ENCODE peak calls at places on chromosomes 5 and 9, in seven cellular contexts. K is endothelial cell of umbilical vein, O is brain microvascular endothelial cell, J is colonic mucosa, T is IMR-90, R is PC-3, X is body of pancreas. G is an unnamed sample.

GRCh38 chr5:891837-892389 is 688 bp downstream of the BRD9 start:
- DNase-seq in K (peak), O (no peak), J (no peak), T (peak), R (peak), X (no peak), G (no peak)

GRCh38 chr5:121271546-121271945 is 580.1 kb upstream of the FTMT start:
- DNase-seq in K (no peak), O (no peak), J (no peak), T (no peak), R (no peak), X (no peak), G (no peak)

GRCh38 chr9:113919422-113919821 is 43.3 kb downstream of the ZNF618 start:
- DNase-seq in K (no peak), O (no peak), J (no peak), T (no peak), R (no peak), X (no peak), G (no peak)

GRCh38 chr9:22142681-22143080 is 133.6 kb upstream of the CDKN2B start:
- DNase-seq in K (peak), O (peak), J (no peak), T (peak), R (peak), X (no peak), G (no peak)

GRCh38 chr9:89577363-89577762 is 27.4 kb upstream of the GADD45G start:
- DNase-seq in K (no peak), O (no peak), J (no peak), T (no peak), R (no peak), X (no peak), G (no peak)

GRCh38 chr5:76513486-76513885 is 109.7 kb downstream of the F2RL2 start:
- DNase-seq in K (no peak), O (no peak), J (no peak), T (no peak), R (no peak), X (no peak), G (no peak)

GRCh38 chr5:83577036-83577636 is 105.6 kb downstream of the VCAN start:
- DNase-seq in K (peak), O (peak), J (peak), T (peak), R (peak), X (peak), G (no peak)

GRCh38 chr9:72042928-72043327 is 17.5 kb downstream of the C9orf57 start:
- DNase-seq in K (no peak), O (no peak), J (no peak), T (no peak), R (no peak), X (no peak), G (no peak)

GRCh38 chr5:127176769-127177168 is 103.5 kb upstream of the C5orf63 start:
- DNase-seq in K (no peak), O (no peak), J (no peak), T (no peak), R (no peak), X (no peak), G (no peak)

GRCh38 chr5:93010626-93011025 is 570.4 kb downstream of the NR2F1-AS1 start:
- DNase-seq in K (no peak), O (no peak), J (no peak), T (no peak), R (no peak), X (no peak), G (no peak)

GRCh38 chr5:56516936-56517521 is 283.9 kb upstream of the ANKRD55 start:
- DNase-seq in K (peak), O (peak), J (no peak), T (peak), R (no peak), X (peak), G (no peak)

GRCh38 chr5:142384014-142384413 is 59.2 kb upstream of the SPRY4 start:
- DNase-seq in K (no peak), O (no peak), J (peak), T (no peak), R (no peak), X (no peak), G (no peak)

GRCh38 chr5:912356-913091 is 19.8 kb downstream of the TRIP13 start:
- DNase-seq in K (peak), O (peak), J (no peak), T (peak), R (peak), X (peak), G (peak)

GRCh38 chr9:33081128-33081851 is 4.8 kb upstream of the SMU1 start:
- DNase-seq in K (peak), O (peak), J (peak), T (peak), R (peak), X (peak), G (peak)

GRCh38 chr5:53031695-53032096 is 42.5 kb downstream of the ITGA2 start:
- DNase-seq in K (peak), O (peak), J (no peak), T (peak), R (peak), X (no peak), G (peak)

GRCh38 chr9:87557996-87558395 is 60.3 kb downstream of the DAPK1 start:
- DNase-seq in K (no peak), O (no peak), J (no peak), T (no peak), R (no peak), X (peak), G (no peak)

GRCh38 chr9:85001925-85002324 is 332.4 kb downstream of the NTRK2 start:
- DNase-seq in K (no peak), O (no peak), J (no peak), T (no peak), R (no peak), X (no peak), G (no peak)

GRCh38 chr9:38443181-38443580 is 18.9 kb upstream of the IGFBPL1 start:
- DNase-seq in K (peak), O (peak), J (no peak), T (peak), R (peak), X (peak), G (no peak)

GRCh38 chr9:116789097-116789496 is 102.0 kb downstream of the TRIM32 start:
- DNase-seq in K (no peak), O (no peak), J (no peak), T (no peak), R (no peak), X (no peak), G (no peak)

GRCh38 chr5:93249651-93250289 is 331.2 kb downstream of the NR2F1-AS1 start:
- DNase-seq in K (peak), O (peak), J (no peak), T (peak), R (peak), X (no peak), G (no peak)

GRCh38 chr9:96218821-96219614 is 83.0 kb downstream of the HSD17B3 start:
- DNase-seq in K (no peak), O (no peak), J (peak), T (no peak), R (no peak), X (no peak), G (no peak)

GRCh38 chr5:36876965-36877666 is 547 bp downstream of the NIPBL start:
- DNase-seq in K (peak), O (peak), J (peak), T (peak), R (peak), X (peak), G (peak)

GRCh38 chr5:138504799-138505198 is 38.2 kb downstream of the ETF1 start:
- DNase-seq in K (peak), O (no peak), J (no peak), T (no peak), R (peak), X (peak), G (no peak)

GRCh38 chr9:79129865-79130480 is 441.8 kb upstream of the TLE4 start:
- DNase-seq in K (peak), O (peak), J (peak), T (peak), R (peak), X (peak), G (peak)

GRCh38 chr5:96733771-96734498 is 71.8 kb downstream of the CAST start:
- DNase-seq in K (no peak), O (no peak), J (no peak), T (peak), R (peak), X (no peak), G (no peak)

GRCh38 chr5:65663804-65664521 is 39.1 kb downstream of the SHLD3 start:
- DNase-seq in K (peak), O (no peak), J (no peak), T (peak), R (peak), X (no peak), G (peak)

GRCh38 chr5:173329370-173330150 is 1.3 kb upstream of the STC2 start:
- DNase-seq in K (no peak), O (no peak), J (no peak), T (no peak), R (peak), X (peak), G (no peak)

GRCh38 chr5:61306531-61307195 is 25.4 kb upstream of the ZSWIM6 start:
- DNase-seq in K (no peak), O (peak), J (no peak), T (peak), R (no peak), X (no peak), G (peak)

GRCh38 chr9:82132024-82132423 is 143.5 kb downstream of the SPATA31D1 start:
- DNase-seq in K (no peak), O (no peak), J (no peak), T (no peak), R (no peak), X (no peak), G (no peak)

GRCh38 chr5:89133975-89134374 is 251.0 kb upstream of the MEF2C start:
- DNase-seq in K (no peak), O (no peak), J (no peak), T (no peak), R (no peak), X (no peak), G (no peak)

GRCh38 chr5:31809037-31809910 is 170.3 kb downstream of the PDZD2 start:
- DNase-seq in K (peak), O (peak), J (peak), T (peak), R (peak), X (peak), G (peak)

GRCh38 chr5:32916648-32917047 is 205.5 kb downstream of the NPR3 start:
- DNase-seq in K (no peak), O (peak), J (no peak), T (peak), R (peak), X (peak), G (peak)

GRCh38 chr5:7629559-7629958 is 221.4 kb downstream of the CFAP90 start:
- DNase-seq in K (no peak), O (no peak), J (no peak), T (no peak), R (no peak), X (no peak), G (no peak)

GRCh38 chr9:124786881-124787573 is 10.1 kb downstream of the OLFML2A start:
- DNase-seq in K (no peak), O (no peak), J (no peak), T (no peak), R (no peak), X (peak), G (no peak)

GRCh38 chr9:105459329-105459728 is 11.5 kb downstream of the FSD1L start:
- DNase-seq in K (no peak), O (no peak), J (no peak), T (no peak), R (no peak), X (no peak), G (no peak)

GRCh38 chr9:71725590-71726338 is 42.5 kb downstream of the CEMIP2 start:
- DNase-seq in K (peak), O (peak), J (no peak), T (peak), R (peak), X (no peak), G (peak)

GRCh38 chr5:66242050-66242449 is 98.0 kb downstream of the SREK1 start:
- DNase-seq in K (no peak), O (no peak), J (no peak), T (no peak), R (peak), X (no peak), G (no peak)

GRCh38 chr5:179310439-179311090 is 34.7 kb downstream of the ADAMTS2 start:
- DNase-seq in K (no peak), O (no peak), J (no peak), T (no peak), R (no peak), X (peak), G (no peak)

DNA sequence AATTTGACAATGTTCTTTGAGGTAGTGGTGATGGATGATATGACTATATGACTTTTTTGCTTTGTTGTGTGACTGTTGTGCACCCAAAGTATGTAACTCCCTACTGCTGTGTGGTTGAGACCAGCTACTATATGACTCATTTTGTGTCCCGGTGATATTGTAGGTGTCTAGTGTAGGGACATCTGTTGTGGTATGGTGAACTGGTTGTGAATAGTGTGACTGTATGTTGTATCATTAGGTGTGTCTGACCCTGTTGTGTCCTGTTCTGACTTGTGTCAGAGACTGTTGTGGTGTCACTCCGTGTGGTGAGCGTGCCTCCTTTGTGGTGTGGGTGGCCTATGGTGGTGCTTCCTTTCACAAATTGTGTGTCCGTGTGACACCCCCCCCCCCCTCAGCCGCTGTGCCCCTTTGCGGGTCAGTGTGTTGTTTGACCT is 11.2 kb upstream of the CXXC5 start:
- DNase-seq in K (no peak), O (no peak), J (no peak), T (peak), R (peak), X (no peak), G (peak)
- TF ChIP-seq CTCF in K (no peak), O (no peak), J (no peak), T (no peak), R (no peak), X (no peak), G (no peak)

GRCh38 chr5:102421647-102422046 is 77.2 kb downstream of the SLCO6A1 start:
- DNase-seq in K (no peak), O (no peak), J (no peak), T (no peak), R (peak), X (peak), G (no peak)
- TF ChIP-seq CTCF in K (no peak), O (no peak), J (no peak), T (no peak), R (peak), X (no peak), G (no peak)

GRCh38 chr9:35666547-35666946 is 1.6 kb upstream of the ARHGEF39 start:
- DNase-seq in K (no peak), O (no peak), J (no peak), T (no peak), R (no peak), X (no peak), G (no peak)

GRCh38 chr9:35665471-35665818 is 450 bp upstream of the ARHGEF39 start:
- DNase-seq in K (no peak), O (no peak), J (no peak), T (no peak), R (no peak), X (no peak), G (no peak)

GRCh38 chr9:35662437-35662836 is 2.6 kb downstream of the ARHGEF39 start:
- DNase-seq in K (no peak), O (no peak), J (no peak), T (no peak), R (no peak), X (no peak), G (no peak)

GRCh38 chr9:35666045-35666444 is 1.1 kb upstream of the ARHGEF39 start:
- DNase-seq in K (no peak), O (peak), J (no peak), T (no peak), R (no peak), X (no peak), G (no peak)

GRCh38 chr9:35664531-35665470 is at the start of gene ARHGEF39:
- DNase-seq in K (peak), O (peak), J (peak), T (peak), R (peak), X (peak), G (peak)
- TF ChIP-seq CTCF in K (peak), O (peak), J (no peak), T (peak), R (peak), X (peak), G (peak)

DNA sequence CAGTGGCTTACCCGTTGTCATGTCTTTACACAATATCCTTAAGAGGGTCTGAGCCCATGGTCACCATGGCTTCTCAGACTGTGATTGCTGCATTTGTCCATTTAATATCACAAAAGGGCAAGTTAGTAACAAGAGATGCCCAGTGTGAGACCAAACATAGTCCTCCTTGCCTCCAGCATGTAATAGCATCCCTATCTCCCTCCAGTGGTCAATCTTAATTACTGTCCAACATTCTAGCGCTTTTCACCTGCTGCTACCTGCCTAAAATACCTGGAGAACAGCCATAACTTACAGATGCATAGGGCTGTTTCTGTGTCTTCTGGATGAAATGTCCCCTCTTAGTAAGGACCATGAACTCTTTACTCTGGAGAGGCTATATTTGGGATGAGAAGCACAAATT is 267.2 kb upstream of the DAB2 start:
- DNase-seq in K (peak), O (no peak), J (no peak), T (no peak), R (peak), X (no peak), G (no peak)
- TF ChIP-seq CTCF in K (no peak), O (peak), J (peak), T (no peak), R (peak), X (peak), G (peak)

GRCh38 chr9:126781186-126781585 is 23.7 kb upstream of the ZBTB43 start:
- DNase-seq in K (no peak), O (no peak), J (no peak), T (no peak), R (no peak), X (no peak), G (no peak)

GRCh38 chr9:126773004-126773607 is 31.7 kb upstream of the ZBTB43 start:
- DNase-seq in K (no peak), O (no peak), J (no peak), T (peak), R (peak), X (no peak), G (peak)

GRCh38 chr9:126775926-126776325 is 28.9 kb upstream of the ZBTB43 start:
- DNase-seq in K (no peak), O (no peak), J (no peak), T (no peak), R (peak), X (no peak), G (no peak)

GRCh38 chr9:126781717-126782388 is 23.0 kb upstream of the ZBTB43 start:
- DNase-seq in K (peak), O (peak), J (peak), T (peak), R (peak), X (peak), G (peak)

DNA sequence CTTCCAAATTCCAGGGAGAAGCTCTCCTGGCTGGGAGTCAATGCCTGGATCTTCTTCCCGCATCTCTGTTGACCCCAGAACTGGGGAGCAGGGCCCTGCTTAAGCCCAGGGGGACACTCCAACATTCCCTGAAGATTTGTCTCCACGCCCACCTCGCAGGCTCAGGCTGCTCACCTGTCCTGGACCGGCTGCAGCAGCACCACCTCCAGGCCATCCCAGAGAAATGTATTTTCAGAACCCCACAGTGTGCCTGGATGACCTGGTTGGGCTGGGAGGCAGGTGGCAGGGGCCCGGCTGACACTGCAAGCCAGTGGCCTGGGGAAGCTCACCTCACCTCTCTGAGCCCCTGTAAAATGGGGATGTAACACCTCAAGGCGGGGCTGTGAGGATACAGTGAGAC is 27.1 kb upstream of the ZBTB43 start:
- DNase-seq in K (no peak), O (no peak), J (no peak), T (no peak), R (peak), X (no peak), G (no peak)
- TF ChIP-seq CTCF in K (no peak), O (peak), J (no peak), T (no peak), R (peak), X (no peak), G (peak)

GRCh38 chr9:20623021-20623747 is 885 bp upstream of the MLLT3 start:
- DNase-seq in K (peak), O (peak), J (peak), T (peak), R (peak), X (peak), G (no peak)
- TF ChIP-seq CTCF in K (no peak), O (no peak), J (no peak), T (no peak), R (no peak), X (no peak), G (no peak)